ENCODE peak calls at places on chromosomes 4 and X, in six cellular contexts. One of them, this sample, is unnamed.

GRCh38 chr4:87555751-87556619 is 26.8 kb upstream of the SPARCL1 start:
- DNase-seq in lung: no peak
- DNase-seq in kidney epithelial cell: peak
- DNase-seq in GM12878: no peak
- DNase-seq in A673: no peak
- DNase-seq in uterus: no peak
- DNase-seq in this sample: peak

GRCh38 chr4:56874166-56874565 is 33.5 kb upstream of the REST start:
- DNase-seq in A673: no peak
- DNase-seq in lung: no peak
- DNase-seq in GM12878: no peak
- DNase-seq in uterus: no peak
- DNase-seq in kidney epithelial cell: no peak
- DNase-seq in this sample: no peak

GRCh38 chr4:42690537-42690936 is 33.6 kb upstream of the ATP8A1 start:
- DNase-seq in uterus: no peak
- DNase-seq in lung: no peak
- DNase-seq in A673: no peak
- DNase-seq in kidney epithelial cell: no peak
- DNase-seq in GM12878: no peak
- DNase-seq in this sample: no peak

GRCh38 chr4:136925203-136925602 is 607.1 kb downstream of the PCDH18 start:
- DNase-seq in A673: no peak
- DNase-seq in lung: no peak
- DNase-seq in uterus: no peak
- DNase-seq in GM12878: no peak
- DNase-seq in kidney epithelial cell: no peak
- DNase-seq in this sample: no peak

GRCh38 chr4:118927976-118928375 is 39.3 kb downstream of the SYNPO2 start:
- DNase-seq in uterus: peak
- DNase-seq in kidney epithelial cell: no peak
- DNase-seq in GM12878: no peak
- DNase-seq in lung: no peak
- DNase-seq in A673: no peak
- DNase-seq in this sample: no peak

GRCh38 chr4:173191623-173192041 is 23.0 kb downstream of the GALNT7 start:
- DNase-seq in GM12878: no peak
- DNase-seq in kidney epithelial cell: no peak
- DNase-seq in lung: no peak
- DNase-seq in A673: peak
- DNase-seq in uterus: no peak
- DNase-seq in this sample: no peak

GRCh38 chr4:23945521-23946017 is 55.7 kb upstream of the PPARGC1A start:
- DNase-seq in kidney epithelial cell: peak
- DNase-seq in A673: no peak
- DNase-seq in GM12878: no peak
- DNase-seq in lung: no peak
- DNase-seq in uterus: no peak
- DNase-seq in this sample: no peak

GRCh38 chr4:58475097-58475496 is 1364.9 kb upstream of the IGFBP7 start:
- DNase-seq in A673: no peak
- DNase-seq in uterus: no peak
- DNase-seq in lung: no peak
- DNase-seq in GM12878: no peak
- DNase-seq in kidney epithelial cell: no peak
- DNase-seq in this sample: no peak

GRCh38 chr4:71262161-71262560 is 76.7 kb upstream of the SLC4A4 start:
- DNase-seq in lung: no peak
- DNase-seq in uterus: no peak
- DNase-seq in A673: no peak
- DNase-seq in kidney epithelial cell: no peak
- DNase-seq in GM12878: no peak
- DNase-seq in this sample: no peak

GRCh38 chr4:17066241-17066640 is 167.8 kb upstream of the LDB2 start:
- DNase-seq in uterus: no peak
- DNase-seq in kidney epithelial cell: no peak
- DNase-seq in lung: no peak
- DNase-seq in GM12878: no peak
- DNase-seq in A673: peak
- DNase-seq in this sample: no peak

DNA sequence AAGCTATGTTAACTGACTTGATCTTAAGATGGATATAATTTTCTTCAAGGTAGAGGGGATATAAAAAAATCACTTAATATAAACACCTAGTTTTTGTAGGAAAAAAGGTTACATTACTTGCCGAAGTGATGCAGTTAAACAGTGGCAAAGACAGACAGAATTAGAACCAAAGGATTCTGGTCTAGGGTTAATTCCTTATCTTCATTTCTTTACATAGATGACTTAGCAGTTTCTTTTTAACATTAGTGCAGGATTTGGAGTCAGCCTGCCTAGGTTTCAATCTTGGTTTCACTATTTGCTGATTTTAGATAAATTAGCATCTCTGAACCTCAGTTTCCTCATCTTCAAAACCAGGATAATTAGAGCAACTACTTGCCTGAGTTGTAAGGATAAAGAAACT is 14.3 kb downstream of the ZAR1 start:
- DNase-seq in GM12878: no peak
- DNase-seq in uterus: no peak
- DNase-seq in A673: no peak
- DNase-seq in lung: no peak
- DNase-seq in kidney epithelial cell: no peak
- DNase-seq in this sample: no peak
- H3K4me3 ChIP-seq in GM12878: no peak
- H3K4me3 ChIP-seq in uterus: no peak
- H3K4me3 ChIP-seq in A673: no peak
- H3K4me3 ChIP-seq in lung: no peak
- H3K4me3 ChIP-seq in kidney epithelial cell: no peak
- H3K4me3 ChIP-seq in this sample: no peak

DNA sequence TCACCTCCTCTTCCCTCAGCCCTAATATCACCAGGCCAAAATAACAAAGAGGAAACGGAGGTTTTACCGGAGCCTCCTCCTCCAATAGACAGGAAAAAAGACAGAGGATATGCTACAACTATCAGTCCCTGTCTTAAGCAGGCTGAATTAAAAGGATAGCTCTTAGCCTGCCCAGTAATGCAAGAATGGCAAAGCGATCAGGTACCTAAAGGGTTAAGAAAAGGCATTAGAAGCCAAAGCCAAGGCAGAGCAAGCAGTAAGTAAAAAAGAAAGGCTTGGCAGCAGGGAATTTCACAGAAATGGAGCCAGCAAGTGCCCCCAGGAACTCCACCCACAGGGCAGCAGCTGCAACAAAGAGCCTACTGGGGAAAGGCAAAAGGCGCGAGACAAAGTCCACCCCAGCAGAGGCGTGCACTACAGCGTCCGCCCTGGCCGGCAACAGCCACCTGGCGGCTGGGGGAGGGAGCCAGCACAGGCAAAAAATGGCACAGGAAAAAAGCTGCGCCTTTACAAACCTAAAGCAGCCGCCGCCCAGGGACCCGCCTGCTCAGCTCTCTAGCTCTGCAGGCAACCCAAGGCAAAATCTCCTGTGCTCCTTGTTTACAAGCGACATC is 220.6 kb upstream of the ZC4H2 start:
- DNase-seq in kidney epithelial cell: no peak
- DNase-seq in GM12878: no peak
- DNase-seq in lung: no peak
- DNase-seq in A673: no peak
- DNase-seq in uterus: no peak
- DNase-seq in this sample: peak
- TF ChIP-seq CTCF in kidney epithelial cell: no peak
- TF ChIP-seq CTCF in GM12878: no peak
- TF ChIP-seq CTCF in lung: no peak
- TF ChIP-seq CTCF in A673: no peak
- TF ChIP-seq CTCF in uterus: no peak
- TF ChIP-seq CTCF in this sample: no peak

GRCh38 chr4:105162123-105162796 is 15.6 kb downstream of the TET2 start:
- DNase-seq in A673: no peak
- DNase-seq in GM12878: no peak
- DNase-seq in lung: no peak
- DNase-seq in uterus: no peak
- DNase-seq in kidney epithelial cell: no peak
- DNase-seq in this sample: no peak

GRCh38 chr4:105155426-105155825 is 8.8 kb downstream of the TET2 start:
- DNase-seq in GM12878: no peak
- DNase-seq in kidney epithelial cell: no peak
- DNase-seq in lung: no peak
- DNase-seq in A673: no peak
- DNase-seq in uterus: no peak
- DNase-seq in this sample: no peak

GRCh38 chr4:105154576-105154975 is 7.9 kb downstream of the TET2 start:
- DNase-seq in uterus: no peak
- DNase-seq in A673: no peak
- DNase-seq in GM12878: no peak
- DNase-seq in lung: no peak
- DNase-seq in kidney epithelial cell: no peak
- DNase-seq in this sample: no peak

GRCh38 chr4:105153749-105154148 is 7.1 kb downstream of the TET2 start:
- DNase-seq in uterus: no peak
- DNase-seq in GM12878: no peak
- DNase-seq in kidney epithelial cell: no peak
- DNase-seq in A673: no peak
- DNase-seq in lung: no peak
- DNase-seq in this sample: no peak

DNA sequence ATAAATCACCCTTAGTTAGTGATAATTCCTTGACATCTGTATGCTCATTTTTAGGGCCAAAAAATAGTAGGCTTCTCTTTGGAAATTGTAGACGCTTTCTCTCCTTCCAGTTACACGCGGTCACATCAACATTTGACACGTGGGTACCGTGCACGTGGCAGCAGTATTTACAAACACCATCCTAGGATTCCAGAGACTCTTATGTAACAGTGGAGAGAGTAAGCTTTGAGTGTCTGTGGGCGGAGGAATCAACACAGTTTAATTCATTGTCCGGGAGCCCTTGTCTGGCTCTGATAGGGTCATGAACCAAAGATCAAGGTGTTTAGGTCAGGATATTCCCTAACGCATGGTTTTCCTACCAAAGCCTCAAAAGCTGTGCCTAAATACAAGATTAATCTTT is 12.2 kb downstream of the TET2 start:
- DNase-seq in A673: no peak
- DNase-seq in GM12878: no peak
- DNase-seq in kidney epithelial cell: no peak
- DNase-seq in lung: peak
- DNase-seq in uterus: peak
- DNase-seq in this sample: no peak
- H3K4me3 ChIP-seq in A673: no peak
- H3K4me3 ChIP-seq in GM12878: no peak
- H3K4me3 ChIP-seq in kidney epithelial cell: no peak
- H3K4me3 ChIP-seq in lung: no peak
- H3K4me3 ChIP-seq in uterus: no peak
- H3K4me3 ChIP-seq in this sample: no peak

GRCh38 chr4:165359501-165359900 is 19.3 kb upstream of the CPE start:
- DNase-seq in A673: no peak
- DNase-seq in kidney epithelial cell: no peak
- DNase-seq in GM12878: no peak
- DNase-seq in uterus: no peak
- DNase-seq in lung: no peak
- DNase-seq in this sample: no peak

GRCh38 chr4:165351359-165352130 is 24.1 kb downstream of the MSMO1 start:
- DNase-seq in lung: no peak
- DNase-seq in GM12878: no peak
- DNase-seq in uterus: no peak
- DNase-seq in kidney epithelial cell: no peak
- DNase-seq in A673: no peak
- DNase-seq in this sample: no peak

GRCh38 chr4:165360985-165361678 is 17.7 kb upstream of the CPE start:
- DNase-seq in A673: no peak
- DNase-seq in uterus: no peak
- DNase-seq in GM12878: no peak
- DNase-seq in lung: no peak
- DNase-seq in kidney epithelial cell: no peak
- DNase-seq in this sample: no peak

GRCh38 chr4:165360041-165360782 is 18.6 kb upstream of the CPE start:
- DNase-seq in uterus: no peak
- DNase-seq in GM12878: no peak
- DNase-seq in A673: no peak
- DNase-seq in kidney epithelial cell: no peak
- DNase-seq in lung: no peak
- DNase-seq in this sample: no peak

GRCh38 chr4:165355900-165356300 is 22.9 kb upstream of the CPE start:
- DNase-seq in lung: no peak
- DNase-seq in uterus: no peak
- DNase-seq in GM12878: no peak
- DNase-seq in A673: peak
- DNase-seq in kidney epithelial cell: no peak
- DNase-seq in this sample: peak
- TF ChIP-seq CTCF in lung: no peak
- TF ChIP-seq CTCF in uterus: no peak
- TF ChIP-seq CTCF in GM12878: peak
- TF ChIP-seq CTCF in A673: peak
- TF ChIP-seq CTCF in kidney epithelial cell: peak
- TF ChIP-seq CTCF in this sample: peak

This sample was measured in GM12865.